ENCODE peak calls at places on chromosomes 16 and 17, in four cellular contexts. One of them, this sample, is unnamed.

GRCh38 chr17:63399856-63400255 is 46.2 kb downstream of the CYB561 start:
- DNase-seq in cerebellum: no peak
- DNase-seq in MV-4-11: no peak
- DNase-seq in heart left ventricle: peak; percentile 82
- DNase-seq in this sample: no peak

GRCh38 chr16:30049871-30050270 is 15.7 kb upstream of the ALDOA start:
- DNase-seq in MV-4-11: no peak
- DNase-seq in cerebellum: peak; percentile 40
- DNase-seq in heart left ventricle: no peak
- DNase-seq in this sample: no peak

GRCh38 chr16:4273858-4274291 is 1.1 kb upstream of the TFAP4 start:
- DNase-seq in heart left ventricle: peak; percentile 69
- DNase-seq in cerebellum: no peak
- DNase-seq in MV-4-11: no peak
- DNase-seq in this sample: no peak

GRCh38 chr17:11144358-11145233 is 96.4 kb upstream of the SHISA6 start:
- DNase-seq in cerebellum: no peak
- DNase-seq in MV-4-11: peak; percentile 4
- DNase-seq in heart left ventricle: peak; percentile 25
- DNase-seq in this sample: no peak

GRCh38 chr16:15523092-15523541 is 88.7 kb downstream of the BMERB1 start:
- DNase-seq in cerebellum: no peak
- DNase-seq in heart left ventricle: peak; percentile 23
- DNase-seq in MV-4-11: peak; percentile 63
- DNase-seq in this sample: no peak

GRCh38 chr17:15106540-15106939 is 158.6 kb downstream of the PMP22 start:
- DNase-seq in MV-4-11: no peak
- DNase-seq in cerebellum: no peak
- DNase-seq in heart left ventricle: no peak
- DNase-seq in this sample: no peak

GRCh38 chr16:73584157-73584556 is 536.2 kb upstream of the ZFHX3 start:
- DNase-seq in heart left ventricle: no peak
- DNase-seq in cerebellum: no peak
- DNase-seq in MV-4-11: no peak
- DNase-seq in this sample: no peak

GRCh38 chr16:25106567-25107465 is 4.7 kb upstream of the LCMT1 start:
- DNase-seq in cerebellum: peak; percentile 98
- DNase-seq in heart left ventricle: peak; percentile 96
- DNase-seq in MV-4-11: peak; percentile 71
- DNase-seq in this sample: peak; percentile 55

GRCh38 chr17:81200695-81201580 is 21.8 kb downstream of the CEP131 start:
- DNase-seq in cerebellum: peak; percentile 83
- DNase-seq in MV-4-11: peak; percentile 73
- DNase-seq in heart left ventricle: peak; percentile 54
- DNase-seq in this sample: no peak

GRCh38 chr17:60717814-60718213 is 40.2 kb downstream of the BCAS3 start:
- DNase-seq in MV-4-11: no peak
- DNase-seq in cerebellum: no peak
- DNase-seq in heart left ventricle: no peak
- DNase-seq in this sample: no peak

GRCh38 chr17:75088902-75089417 is 1.2 kb downstream of the SLC16A5 start:
- DNase-seq in cerebellum: no peak
- DNase-seq in MV-4-11: peak; percentile 38
- DNase-seq in heart left ventricle: no peak
- DNase-seq in this sample: no peak

GRCh38 chr17:22286337-22287041 is 594.2 kb downstream of the KCNJ18 start:
- DNase-seq in MV-4-11: no peak
- DNase-seq in heart left ventricle: no peak
- DNase-seq in cerebellum: no peak
- DNase-seq in this sample: no peak

GRCh38 chr17:65362826-65363225 is 198.6 kb downstream of the AXIN2 start:
- DNase-seq in MV-4-11: no peak
- DNase-seq in cerebellum: no peak
- DNase-seq in heart left ventricle: no peak
- DNase-seq in this sample: no peak

GRCh38 chr17:77534137-77534536 is 393.4 kb downstream of the SEC14L1 start:
- DNase-seq in heart left ventricle: no peak
- DNase-seq in cerebellum: no peak
- DNase-seq in MV-4-11: no peak
- DNase-seq in this sample: no peak

GRCh38 chr17:42698736-42699414 is 16.5 kb downstream of the CNTNAP1 start:
- DNase-seq in heart left ventricle: peak; percentile 65
- DNase-seq in MV-4-11: no peak
- DNase-seq in cerebellum: no peak
- DNase-seq in this sample: no peak

GRCh38 chr16:49487746-49488145 is 114.1 kb downstream of the C16orf78 start:
- DNase-seq in cerebellum: no peak
- DNase-seq in MV-4-11: no peak
- DNase-seq in heart left ventricle: no peak
- DNase-seq in this sample: no peak

GRCh38 chr17:10622610-10623485 is 34.3 kb downstream of the MYH3 start:
- DNase-seq in heart left ventricle: no peak
- DNase-seq in cerebellum: no peak
- DNase-seq in MV-4-11: no peak
- DNase-seq in this sample: no peak

GRCh38 chr16:35798885-35799426 is 2339.5 kb downstream of the TP53TG3F start:
- DNase-seq in heart left ventricle: peak; percentile 75
- DNase-seq in cerebellum: no peak
- DNase-seq in MV-4-11: no peak
- DNase-seq in this sample: no peak

GRCh38 chr17:80720624-80721577 is 176.3 kb downstream of the RPTOR start:
- DNase-seq in MV-4-11: no peak
- DNase-seq in heart left ventricle: no peak
- DNase-seq in cerebellum: no peak
- DNase-seq in this sample: peak; percentile 64

GRCh38 chr17:4673986-4674770 is 29.8 kb downstream of the PELP1 start:
- DNase-seq in MV-4-11: no peak
- DNase-seq in heart left ventricle: no peak
- DNase-seq in cerebellum: no peak
- DNase-seq in this sample: no peak

GRCh38 chr17:8163978-8164814 is 1.4 kb upstream of the VAMP2 start:
- DNase-seq in MV-4-11: peak; percentile 84
- DNase-seq in heart left ventricle: peak; percentile 89
- DNase-seq in cerebellum: peak; percentile 63
- DNase-seq in this sample: peak; percentile 76

GRCh38 chr16:88781140-88782077 is 3.6 kb downstream of the PIEZO1 start:
- DNase-seq in cerebellum: no peak
- DNase-seq in heart left ventricle: no peak
- DNase-seq in MV-4-11: peak; percentile 60
- DNase-seq in this sample: peak; percentile 68

GRCh38 chr16:138049-138417 is 440 bp downstream of the NPRL3 start:
- DNase-seq in heart left ventricle: no peak
- DNase-seq in MV-4-11: no peak
- DNase-seq in cerebellum: no peak
- DNase-seq in this sample: peak; percentile 14